ENCODE peak calls at places on chromosomes 6 and 20, in nine cellular contexts. One of them, this sample, is unnamed.

GRCh38 chr20:496126-496696 is 33.9 kb upstream of the TBC1D20 start:
- DNase-seq in stimulated activated naive CD8-positive, alpha-beta T cell treated with anti-CD3 and anti-CD28 coated beads, Interleukin-15, Interleukin-2, amounts not matched to agents 100 U/mL and 50 U/mL, for 24 hours: no peak
- DNase-seq in thyroid gland: no peak
- DNase-seq in mammary epithelial cell: no peak
- DNase-seq in MCF 10A: no peak
- DNase-seq in Kasumi-1: no peak
- DNase-seq in HFFc6: no peak
- DNase-seq in activated T-helper 2 cell treated with anti-CD3 and anti-CD28 coated beads, Interferon-gamma antibody, Interleukin-2, Interleukin-4, amounts not matched to agents 10 μg/mL and 5 μg/mL and 100 μg/mL, durations not matched to agents 14 hours and 24 hours and 36 hours: no peak
- DNase-seq in NCI-H460: no peak
- DNase-seq in this sample: no peak

GRCh38 chr6:44470746-44471145 is 83.2 kb downstream of the CDC5L start:
- DNase-seq in stimulated activated naive CD8-positive, alpha-beta T cell treated with anti-CD3 and anti-CD28 coated beads, Interleukin-15, Interleukin-2, amounts not matched to agents 100 U/mL and 50 U/mL, for 24 hours: no peak
- DNase-seq in thyroid gland: no peak
- DNase-seq in mammary epithelial cell: no peak
- DNase-seq in MCF 10A: no peak
- DNase-seq in Kasumi-1: no peak
- DNase-seq in HFFc6: no peak
- DNase-seq in activated T-helper 2 cell treated with anti-CD3 and anti-CD28 coated beads, Interferon-gamma antibody, Interleukin-2, Interleukin-4, amounts not matched to agents 10 μg/mL and 5 μg/mL and 100 μg/mL, durations not matched to agents 14 hours and 24 hours and 36 hours: no peak
- DNase-seq in NCI-H460: no peak
- DNase-seq in this sample: no peak

GRCh38 chr6:87155272-87155919 is at the start of gene ZNF292:
- DNase-seq in stimulated activated naive CD8-positive, alpha-beta T cell treated with anti-CD3 and anti-CD28 coated beads, Interleukin-15, Interleukin-2, amounts not matched to agents 100 U/mL and 50 U/mL, for 24 hours: peak
- DNase-seq in thyroid gland: peak
- DNase-seq in mammary epithelial cell: peak
- DNase-seq in MCF 10A: peak
- DNase-seq in Kasumi-1: peak
- DNase-seq in HFFc6: peak
- DNase-seq in activated T-helper 2 cell treated with anti-CD3 and anti-CD28 coated beads, Interferon-gamma antibody, Interleukin-2, Interleukin-4, amounts not matched to agents 10 μg/mL and 5 μg/mL and 100 μg/mL, durations not matched to agents 14 hours and 24 hours and 36 hours: peak
- DNase-seq in NCI-H460: peak
- DNase-seq in this sample: peak

GRCh38 chr20:1121439-1121838 is 3.0 kb downstream of the PSMF1 start:
- DNase-seq in stimulated activated naive CD8-positive, alpha-beta T cell treated with anti-CD3 and anti-CD28 coated beads, Interleukin-15, Interleukin-2, amounts not matched to agents 100 U/mL and 50 U/mL, for 24 hours: no peak
- DNase-seq in thyroid gland: no peak
- DNase-seq in mammary epithelial cell: no peak
- DNase-seq in MCF 10A: no peak
- DNase-seq in Kasumi-1: no peak
- DNase-seq in HFFc6: no peak
- DNase-seq in activated T-helper 2 cell treated with anti-CD3 and anti-CD28 coated beads, Interferon-gamma antibody, Interleukin-2, Interleukin-4, amounts not matched to agents 10 μg/mL and 5 μg/mL and 100 μg/mL, durations not matched to agents 14 hours and 24 hours and 36 hours: no peak
- DNase-seq in NCI-H460: no peak
- DNase-seq in this sample: no peak

GRCh38 chr6:5205877-5206840 is 54.6 kb downstream of the LYRM4 start:
- DNase-seq in stimulated activated naive CD8-positive, alpha-beta T cell treated with anti-CD3 and anti-CD28 coated beads, Interleukin-15, Interleukin-2, amounts not matched to agents 100 U/mL and 50 U/mL, for 24 hours: no peak
- DNase-seq in thyroid gland: peak
- DNase-seq in mammary epithelial cell: peak
- DNase-seq in MCF 10A: peak
- DNase-seq in Kasumi-1: peak
- DNase-seq in HFFc6: peak
- DNase-seq in activated T-helper 2 cell treated with anti-CD3 and anti-CD28 coated beads, Interferon-gamma antibody, Interleukin-2, Interleukin-4, amounts not matched to agents 10 μg/mL and 5 μg/mL and 100 μg/mL, durations not matched to agents 14 hours and 24 hours and 36 hours: no peak
- DNase-seq in NCI-H460: no peak
- DNase-seq in this sample: no peak

GRCh38 chr6:122806290-122806689 is 17.2 kb downstream of the SMPDL3A start:
- DNase-seq in stimulated activated naive CD8-positive, alpha-beta T cell treated with anti-CD3 and anti-CD28 coated beads, Interleukin-15, Interleukin-2, amounts not matched to agents 100 U/mL and 50 U/mL, for 24 hours: no peak
- DNase-seq in thyroid gland: no peak
- DNase-seq in mammary epithelial cell: no peak
- DNase-seq in MCF 10A: no peak
- DNase-seq in Kasumi-1: no peak
- DNase-seq in HFFc6: no peak
- DNase-seq in activated T-helper 2 cell treated with anti-CD3 and anti-CD28 coated beads, Interferon-gamma antibody, Interleukin-2, Interleukin-4, amounts not matched to agents 10 μg/mL and 5 μg/mL and 100 μg/mL, durations not matched to agents 14 hours and 24 hours and 36 hours: no peak
- DNase-seq in NCI-H460: no peak
- DNase-seq in this sample: no peak

GRCh38 chr6:24205020-24205492 is 79.0 kb downstream of the NRSN1 start:
- DNase-seq in stimulated activated naive CD8-positive, alpha-beta T cell treated with anti-CD3 and anti-CD28 coated beads, Interleukin-15, Interleukin-2, amounts not matched to agents 100 U/mL and 50 U/mL, for 24 hours: no peak
- DNase-seq in thyroid gland: peak
- DNase-seq in mammary epithelial cell: peak
- DNase-seq in MCF 10A: peak
- DNase-seq in Kasumi-1: peak
- DNase-seq in HFFc6: peak
- DNase-seq in activated T-helper 2 cell treated with anti-CD3 and anti-CD28 coated beads, Interferon-gamma antibody, Interleukin-2, Interleukin-4, amounts not matched to agents 10 μg/mL and 5 μg/mL and 100 μg/mL, durations not matched to agents 14 hours and 24 hours and 36 hours: no peak
- DNase-seq in NCI-H460: peak
- DNase-seq in this sample: no peak

GRCh38 chr6:8375916-8376315 is 59.4 kb downstream of the SLC35B3 start:
- DNase-seq in stimulated activated naive CD8-positive, alpha-beta T cell treated with anti-CD3 and anti-CD28 coated beads, Interleukin-15, Interleukin-2, amounts not matched to agents 100 U/mL and 50 U/mL, for 24 hours: no peak
- DNase-seq in thyroid gland: no peak
- DNase-seq in mammary epithelial cell: peak
- DNase-seq in MCF 10A: no peak
- DNase-seq in Kasumi-1: no peak
- DNase-seq in HFFc6: no peak
- DNase-seq in activated T-helper 2 cell treated with anti-CD3 and anti-CD28 coated beads, Interferon-gamma antibody, Interleukin-2, Interleukin-4, amounts not matched to agents 10 μg/mL and 5 μg/mL and 100 μg/mL, durations not matched to agents 14 hours and 24 hours and 36 hours: no peak
- DNase-seq in NCI-H460: no peak
- DNase-seq in this sample: no peak

GRCh38 chr6:83252717-83253116 is 59.6 kb downstream of the RWDD2A start:
- DNase-seq in stimulated activated naive CD8-positive, alpha-beta T cell treated with anti-CD3 and anti-CD28 coated beads, Interleukin-15, Interleukin-2, amounts not matched to agents 100 U/mL and 50 U/mL, for 24 hours: no peak
- DNase-seq in thyroid gland: no peak
- DNase-seq in mammary epithelial cell: peak
- DNase-seq in MCF 10A: peak
- DNase-seq in Kasumi-1: no peak
- DNase-seq in HFFc6: peak
- DNase-seq in activated T-helper 2 cell treated with anti-CD3 and anti-CD28 coated beads, Interferon-gamma antibody, Interleukin-2, Interleukin-4, amounts not matched to agents 10 μg/mL and 5 μg/mL and 100 μg/mL, durations not matched to agents 14 hours and 24 hours and 36 hours: no peak
- DNase-seq in NCI-H460: no peak
- DNase-seq in this sample: no peak

GRCh38 chr6:36460916-36461315 is 18.1 kb downstream of the KCTD20 start:
- DNase-seq in stimulated activated naive CD8-positive, alpha-beta T cell treated with anti-CD3 and anti-CD28 coated beads, Interleukin-15, Interleukin-2, amounts not matched to agents 100 U/mL and 50 U/mL, for 24 hours: no peak
- DNase-seq in thyroid gland: no peak
- DNase-seq in mammary epithelial cell: no peak
- DNase-seq in MCF 10A: no peak
- DNase-seq in Kasumi-1: no peak
- DNase-seq in HFFc6: no peak
- DNase-seq in activated T-helper 2 cell treated with anti-CD3 and anti-CD28 coated beads, Interferon-gamma antibody, Interleukin-2, Interleukin-4, amounts not matched to agents 10 μg/mL and 5 μg/mL and 100 μg/mL, durations not matched to agents 14 hours and 24 hours and 36 hours: no peak
- DNase-seq in NCI-H460: no peak
- DNase-seq in this sample: no peak

GRCh38 chr6:156260792-156261191 is 516.4 kb upstream of the ARID1B start:
- DNase-seq in stimulated activated naive CD8-positive, alpha-beta T cell treated with anti-CD3 and anti-CD28 coated beads, Interleukin-15, Interleukin-2, amounts not matched to agents 100 U/mL and 50 U/mL, for 24 hours: no peak
- DNase-seq in thyroid gland: no peak
- DNase-seq in mammary epithelial cell: no peak
- DNase-seq in MCF 10A: no peak
- DNase-seq in Kasumi-1: no peak
- DNase-seq in HFFc6: no peak
- DNase-seq in activated T-helper 2 cell treated with anti-CD3 and anti-CD28 coated beads, Interferon-gamma antibody, Interleukin-2, Interleukin-4, amounts not matched to agents 10 μg/mL and 5 μg/mL and 100 μg/mL, durations not matched to agents 14 hours and 24 hours and 36 hours: no peak
- DNase-seq in NCI-H460: no peak
- DNase-seq in this sample: no peak

GRCh38 chr6:136158398-136158797 is 91.7 kb downstream of the MTFR2 start:
- DNase-seq in stimulated activated naive CD8-positive, alpha-beta T cell treated with anti-CD3 and anti-CD28 coated beads, Interleukin-15, Interleukin-2, amounts not matched to agents 100 U/mL and 50 U/mL, for 24 hours: no peak
- DNase-seq in thyroid gland: peak
- DNase-seq in mammary epithelial cell: no peak
- DNase-seq in MCF 10A: no peak
- DNase-seq in Kasumi-1: no peak
- DNase-seq in HFFc6: no peak
- DNase-seq in activated T-helper 2 cell treated with anti-CD3 and anti-CD28 coated beads, Interferon-gamma antibody, Interleukin-2, Interleukin-4, amounts not matched to agents 10 μg/mL and 5 μg/mL and 100 μg/mL, durations not matched to agents 14 hours and 24 hours and 36 hours: no peak
- DNase-seq in NCI-H460: no peak
- DNase-seq in this sample: no peak

This sample was measured in breast epithelium.